ENCODE peak calls at places on chromosomes 2 and 18, in six cellular contexts. W, G, A, B, I and J are unnamed samples.

GRCh38 chr2:27715318-27716165 is 51.9 kb downstream of the SLC4A1AP start:
- DNase-seq in W (peak; percentile 49), A (peak; percentile 17), B (peak; percentile 31), I (no peak), G (peak; percentile 63), J (no peak)

GRCh38 chr18:55083461-55083860 is 124.2 kb upstream of the CCDC68 start:
- DNase-seq in G (peak; percentile 17), A (no peak), B (no peak), I (no peak), W (no peak), J (no peak)

GRCh38 chr18:25140962-25141308 is 211.0 kb downstream of the ZNF521 start:
- DNase-seq in W (no peak), I (no peak), A (no peak), B (no peak), G (no peak), J (no peak)

GRCh38 chr2:49940616-49941015 is 786.3 kb upstream of the FSHR start:
- DNase-seq in I (no peak), A (no peak), G (no peak), W (no peak), B (no peak), J (no peak)

GRCh38 chr2:152298754-152299153 is 36.2 kb upstream of the FMNL2 start:
- DNase-seq in B (no peak), I (no peak), W (no peak), G (no peak), A (no peak), J (no peak)

GRCh38 chr18:39455300-39455699 is 1889.7 kb upstream of the CELF4 start:
- DNase-seq in W (no peak), I (no peak), B (no peak), A (no peak), G (peak; percentile 45), J (no peak)

GRCh38 chr2:61645911-61646310 is 107.8 kb upstream of the XPO1 start:
- DNase-seq in W (no peak), I (no peak), G (peak; percentile 90), B (no peak), A (no peak), J (no peak)

GRCh38 chr2:201319511-201319910 is 37.6 kb downstream of the FLACC1 start:
- DNase-seq in A (no peak), G (no peak), W (no peak), B (no peak), I (no peak), J (no peak)

GRCh38 chr2:218781691-218782528 is at the start of gene CYP27A1:
- DNase-seq in A (no peak), W (no peak), B (no peak), G (no peak), I (no peak), J (peak; percentile 78)

GRCh38 chr2:46276652-46277051 is 20.6 kb upstream of the EPAS1 start:
- DNase-seq in G (no peak), W (no peak), A (no peak), I (no peak), B (no peak), J (no peak)

GRCh38 chr18:79118797-79119196 is 49.6 kb downstream of the ATP9B start:
- DNase-seq in W (no peak), G (no peak), I (no peak), B (no peak), A (no peak), J (no peak)

GRCh38 chr2:127586746-127587295 is 51.3 kb downstream of the MYO7B start:
- DNase-seq in W (no peak), B (no peak), I (no peak), G (no peak), A (no peak), J (peak; percentile 50)

GRCh38 chr18:8069708-8070107 is 502.6 kb downstream of the PTPRM start:
- DNase-seq in A (no peak), W (no peak), G (no peak), I (no peak), B (no peak), J (no peak)

GRCh38 chr2:16546128-16546754 is 119.4 kb downstream of the CYRIA start:
- DNase-seq in I (no peak), A (no peak), G (no peak), B (no peak), W (no peak), J (no peak)

GRCh38 chr2:38013158-38013752 is 62.7 kb downstream of the CYP1B1 start:
- DNase-seq in B (no peak), I (no peak), A (no peak), W (no peak), G (peak; percentile 39), J (no peak)

GRCh38 chr18:31424383-31424988 is 23.1 kb upstream of the DSG3 start:
- DNase-seq in A (no peak), G (no peak), W (peak; percentile 9), B (no peak), I (no peak), J (no peak)

GRCh38 chr18:56433919-56434318 is 204.5 kb downstream of the TXNL1 start:
- DNase-seq in A (no peak), G (no peak), W (no peak), B (no peak), I (no peak), J (no peak)

GRCh38 chr2:129765326-129766158 is 213.9 kb upstream of the RAB6C start:
- DNase-seq in G (no peak), A (no peak), B (no peak), I (no peak), W (no peak), J (peak; percentile 57)

GRCh38 chr2:63827749-63828148 is 13.9 kb upstream of the UGP2 start:
- DNase-seq in B (no peak), I (no peak), W (no peak), A (no peak), G (peak; percentile 85), J (no peak)

GRCh38 chr2:126359494-126359893 is 296.5 kb upstream of the GYPC start:
- DNase-seq in W (no peak), B (no peak), I (no peak), A (no peak), G (no peak), J (no peak)